ENCODE peak calls at places on chromosomes 12 and 14, in nine cellular contexts. W, O, X, E, N, L, A, K and F are unnamed samples. For H3K4me1, the result is how much of the 10 kb centered on the place peaks cover.

GRCh38 chr12:110366474-110367208 is 36.9 kb downstream of the ANAPC7 start:
- DNase-seq in W (no peak), O (no peak), X (no peak), E (no peak), N (no peak), L (no peak), A (no peak), K (no peak), F (no peak)

GRCh38 chr12:16112151-16112550 is 165.3 kb downstream of the SLC15A5 start:
- DNase-seq in W (no peak), O (no peak), X (no peak), E (no peak), N (no peak), L (no peak), A (no peak), K (no peak), F (no peak)

GRCh38 chr12:7068994-7069346 is 8.5 kb downstream of the C1S start:
- DNase-seq in W (no peak), O (no peak), X (no peak), E (no peak), N (no peak), L (no peak), A (no peak), K (no peak), F (no peak)

GRCh38 chr14:67680121-67680602 is 5.7 kb upstream of the VTI1B start:
- DNase-seq in W (no peak), O (no peak), X (no peak), E (no peak), N (no peak), L (peak), A (no peak), K (no peak), F (no peak)

GRCh38 chr12:93746572-93747168 is 69.5 kb downstream of the CRADD start:
- DNase-seq in W (no peak), O (no peak), X (no peak), E (no peak), N (no peak), L (no peak), A (no peak), K (no peak), F (no peak)

GRCh38 chr14:80933282-80933681 is 8.3 kb downstream of the CEP128 start:
- DNase-seq in W (no peak), O (no peak), X (no peak), E (no peak), N (no peak), L (no peak), A (no peak), K (no peak), F (no peak)

GRCh38 chr14:38481939-38482678 is 226.2 kb upstream of the CLEC14A start:
- DNase-seq in W (no peak), O (no peak), X (peak), E (no peak), N (no peak), L (peak), A (no peak), K (no peak), F (no peak)

GRCh38 chr12:114744696-114745095 is 60.7 kb upstream of the TBX3 start:
- DNase-seq in W (no peak), O (peak), X (no peak), E (no peak), N (no peak), L (peak), A (no peak), K (peak), F (no peak)

GRCh38 chr14:92728781-92729364 is 19.6 kb downstream of the LGMN start:
- DNase-seq in W (no peak), O (no peak), X (peak), E (no peak), N (no peak), L (no peak), A (no peak), K (no peak), F (no peak)

GRCh38 chr12:99130808-99131538 is 485.9 kb downstream of the APAF1 start:
- DNase-seq in W (no peak), O (no peak), X (no peak), E (no peak), N (no peak), L (peak), A (peak), K (no peak), F (no peak)

GRCh38 chr14:50107850-50108249 is 8.5 kb downstream of the VCPKMT start:
- DNase-seq in W (no peak), O (no peak), X (no peak), E (no peak), N (no peak), L (no peak), A (no peak), K (no peak), F (no peak)
- H3K4me1 ChIP-seq in W (under half), O (under half), X (under half), E (under half), N (under half), L (under half), A (under half), K (under half), F (under half)

GRCh38 chr14:99875421-99875820 is 82.2 kb downstream of the EML1 start:
- DNase-seq in W (no peak), O (no peak), X (no peak), E (no peak), N (no peak), L (no peak), A (no peak), K (no peak), F (no peak)

GRCh38 chr14:99876406-99876805 is 83.2 kb downstream of the EML1 start:
- DNase-seq in W (no peak), O (no peak), X (no peak), E (no peak), N (no peak), L (no peak), A (no peak), K (no peak), F (no peak)

GRCh38 chr14:99871771-99872170 is 78.6 kb downstream of the EML1 start:
- DNase-seq in W (no peak), O (no peak), X (no peak), E (no peak), N (no peak), L (no peak), A (no peak), K (no peak), F (no peak)

GRCh38 chr14:99872786-99873440 is 79.7 kb downstream of the EML1 start:
- DNase-seq in W (no peak), O (no peak), X (no peak), E (no peak), N (no peak), L (no peak), A (no peak), K (no peak), F (no peak)

DNA sequence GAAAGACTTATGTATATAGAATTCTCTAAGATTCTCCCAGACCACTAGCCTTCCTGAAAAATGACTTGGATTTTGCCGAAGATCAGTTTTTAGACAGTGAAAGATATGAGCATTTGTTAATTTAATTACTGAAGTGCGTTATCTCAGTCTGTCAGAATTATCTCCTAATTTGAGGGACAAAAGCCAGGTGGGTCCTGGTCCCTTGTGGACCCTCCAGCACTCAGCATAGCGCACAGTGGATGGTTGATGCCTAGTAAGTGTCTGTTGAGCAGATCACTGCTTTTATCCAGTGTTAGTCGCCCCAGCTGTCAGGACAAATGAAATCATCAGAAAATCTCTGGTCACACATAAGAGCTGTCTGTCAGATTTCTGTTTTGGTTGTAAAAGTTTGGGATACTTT is 80.4 kb downstream of the EML1 start:
- DNase-seq in W (no peak), O (no peak), X (no peak), E (no peak), N (no peak), L (no peak), A (no peak), K (no peak), F (no peak)
- H3K4me1 ChIP-seq in W (under half), O (under half), X (under half), E (under half), N (under half), L (under half), A (under half), K (under half), F (under half)

GRCh38 chr12:12449533-12450025 is 92.7 kb downstream of the BORCS5 start:
- DNase-seq in W (no peak), O (no peak), X (no peak), E (no peak), N (no peak), L (no peak), A (no peak), K (no peak), F (peak)
- H3K4me1 ChIP-seq in W (under half), O (under half), X (under half), E (under half), N (under half), L (under half), A (under half), K (under half), F (under half)

DNA sequence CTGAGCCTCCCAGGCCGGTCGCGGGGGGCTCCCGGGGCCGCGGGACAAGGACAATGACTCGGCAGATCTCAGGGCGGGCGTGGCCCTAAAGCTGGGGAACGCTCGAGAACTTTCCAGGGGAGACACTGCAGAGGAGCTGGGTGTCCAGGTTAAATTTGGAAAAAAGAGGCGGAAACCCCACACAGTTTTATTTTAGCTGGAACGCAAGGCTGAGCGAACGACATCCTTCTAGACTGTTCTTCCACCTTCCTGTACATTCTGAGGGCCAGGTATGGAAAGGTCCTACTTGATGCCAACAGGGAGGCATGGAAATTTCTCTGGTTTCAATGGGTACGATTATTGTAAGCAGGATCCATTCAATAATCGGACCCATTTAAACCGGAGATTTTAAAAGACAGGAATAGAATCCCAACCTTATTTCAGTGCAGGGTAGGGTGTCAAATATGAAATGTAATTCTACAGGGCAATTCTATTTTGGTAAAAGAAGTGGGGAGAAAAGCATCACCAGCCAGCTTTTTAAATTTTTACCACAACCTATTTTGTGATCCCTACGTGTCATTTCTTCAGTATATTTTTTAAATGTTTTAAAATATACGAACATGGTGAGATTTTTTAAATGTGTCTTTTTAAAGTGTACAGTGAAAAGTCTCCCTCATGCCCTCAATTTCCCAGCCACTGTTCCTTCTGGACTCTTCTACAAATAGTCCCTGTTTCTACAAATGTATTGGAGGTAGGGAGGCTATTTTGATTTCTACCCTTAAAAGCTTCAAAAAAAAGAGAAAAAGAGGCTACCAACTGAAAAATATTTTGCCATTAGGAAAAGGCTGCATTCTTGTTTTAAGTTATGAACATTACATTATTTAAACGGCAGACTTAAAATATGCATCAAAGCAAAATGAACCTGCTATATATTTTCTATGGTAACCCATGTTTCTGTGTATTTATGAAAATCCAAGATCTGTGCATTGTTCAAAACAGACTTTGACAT is 1.1 kb upstream of the UBC start:
- DNase-seq in W (no peak), O (peak), X (peak), E (no peak), N (peak), L (peak), A (peak), K (peak), F (peak)
- H3K4me1 ChIP-seq in W (half or more), O (half or more), X (half or more), E (half or more), N (under half), L (half or more), A (under half), K (half or more), F (under half)